ENCODE peak calls at places on chromosomes 4 and X, in six cellular contexts. G is NCI-H1930; L is GM12891; Z is stimulated activated CD4-positive, alpha-beta T cell treated with anti-CD3 and anti-CD28 coated beads, Interleukin-15, amount 100 ng/mL, for 1 hour; X is activated T-helper 1 cell treated with anti-CD3 and anti-CD28 coated beads, Interleukin-2, amount 50 U/mL, for 16 hours; O is NCI-H1092 treated with DMSO at 0.1 percent for 48 hours. C is an unnamed sample.
A peak's percentile ranks its signal among the peaks of the same experiment; 100 is the strongest.

GRCh38 chr4:7194251-7195137 is 2.2 kb downstream of the SORCS2 start:
- DNase-seq in X (no peak), O (peak; percentile 53), G (no peak), Z (no peak), L (no peak), C (no peak)

GRCh38 chr4:155603360-155603891 is 63.2 kb upstream of the GUCY1A1 start:
- DNase-seq in X (no peak), Z (no peak), O (no peak), G (no peak), L (no peak), C (no peak)

GRCh38 chr4:98166025-98166730 is 22.9 kb upstream of the STPG2 start:
- DNase-seq in L (no peak), Z (no peak), O (no peak), G (no peak), X (no peak), C (no peak)

GRCh38 chrX:107823456-107823855 is 2.2 kb upstream of the MID2 start:
- DNase-seq in X (no peak), O (no peak), G (no peak), Z (no peak), L (no peak), C (no peak)

GRCh38 chr4:104571341-104571740 is 76.6 kb upstream of the CXXC4 start:
- DNase-seq in Z (no peak), O (no peak), X (no peak), G (no peak), L (no peak), C (no peak)

GRCh38 chrX:85375333-85375738 is 4.1 kb downstream of the POF1B start:
- DNase-seq in O (no peak), X (no peak), L (no peak), G (peak; percentile 0), Z (no peak), C (no peak)

GRCh38 chrX:24294619-24295018 is 19.2 kb downstream of the SUPT20HL2 start:
- DNase-seq in Z (no peak), X (no peak), L (no peak), G (no peak), O (peak; percentile 29), C (no peak)

GRCh38 chrX:47420264-47420663 is 49.9 kb downstream of the ZNF157 start:
- DNase-seq in O (no peak), Z (no peak), X (no peak), G (no peak), L (no peak), C (no peak)

GRCh38 chrX:103615781-103616180 is 8.0 kb downstream of the TCEAL3 start:
- DNase-seq in L (no peak), X (no peak), Z (no peak), O (no peak), G (no peak), C (no peak)

GRCh38 chr4:108224628-108225053 is 55.9 kb upstream of the LEF1 start:
- DNase-seq in Z (no peak), L (no peak), X (no peak), G (no peak), O (no peak), C (no peak)

GRCh38 chr4:18934197-18934596 is 912.6 kb upstream of the LCORL start:
- DNase-seq in X (no peak), O (peak; percentile 36), L (no peak), Z (no peak), G (no peak), C (no peak)

GRCh38 chrX:46575586-46575985 is 2.0 kb downstream of the CHST7 start:
- DNase-seq in Z (no peak), X (no peak), O (no peak), L (no peak), G (no peak), C (no peak)

GRCh38 chr4:87423313-87424031 is 1.1 kb downstream of the NUDT9 start:
- DNase-seq in L (no peak), Z (no peak), G (no peak), X (no peak), O (peak; percentile 19), C (no peak)

GRCh38 chr4:143099693-143100092 is 85.0 kb upstream of the USP38 start:
- DNase-seq in G (no peak), L (no peak), Z (no peak), X (no peak), O (no peak), C (no peak)

GRCh38 chr4:145788765-145789164 is 108.8 kb downstream of the C4orf51 start:
- DNase-seq in G (no peak), O (no peak), Z (no peak), L (no peak), X (no peak), C (no peak)

GRCh38 chrX:154310991-154311541 is 15.5 kb downstream of the TKTL1 start:
- DNase-seq in L (no peak), G (no peak), X (no peak), O (peak; percentile 22), Z (no peak), C (no peak)

GRCh38 chrX:150693782-150694574 is 782 bp downstream of the MTMR1 start:
- DNase-seq in G (peak; percentile 26), X (peak; percentile 35), Z (peak; percentile 39), O (peak; percentile 76), L (peak; percentile 75), C (no peak)

GRCh38 chrX:137565921-137566745 is at the start of gene ZIC3:
- DNase-seq in X (no peak), L (no peak), Z (no peak), G (peak; percentile 78), O (peak; percentile 34), C (no peak)

GRCh38 chrX:144732588-144732987 is 514.7 kb upstream of the SPANXN1 start:
- DNase-seq in G (no peak), X (no peak), L (no peak), O (no peak), Z (no peak), C (no peak)

GRCh38 chr4:148094149-148094548 is 348.1 kb downstream of the NR3C2 start:
- DNase-seq in X (no peak), Z (no peak), G (no peak), O (peak; percentile 22), L (no peak), C (no peak)

GRCh38 chr4:56078866-56079265 is 130.1 kb downstream of the CEP135 start:
- DNase-seq in L (no peak), G (no peak), X (no peak), Z (no peak), O (no peak), C (no peak)